ENCODE peak calls at places on chromosomes 16 and 17, in ten cellular contexts. G is body of pancreas, Q is MM.1S, Y is AG04450, P is OCI-LY7, N is cardiac fibroblast, E is upper lobe of right lung, L is H7, F is psoas muscle, D is tibial nerve. R is an unnamed sample.

GRCh38 chr17:16285646-16286008 is 67.6 kb downstream of the CENPV start:
- DNase-seq in G (no peak), Q (no peak), Y (no peak), P (no peak), N (no peak), E (no peak), L (no peak), F (no peak), D (no peak), R (no peak)

GRCh38 chr17:44147812-44148211 is 6.1 kb downstream of the HROB start:
- DNase-seq in G (no peak), Q (no peak), Y (no peak), P (no peak), N (no peak), E (no peak), L (no peak), F (no peak), D (no peak), R (no peak)

GRCh38 chr17:27332052-27332403 is 38.1 kb downstream of the WSB1 start:
- DNase-seq in G (no peak), Q (no peak), Y (no peak), P (no peak), N (no peak), E (no peak), L (no peak), F (no peak), D (no peak), R (no peak)

GRCh38 chr17:16425698-16426659 is 10.6 kb downstream of the TRPV2 start:
- DNase-seq in G (peak), Q (no peak), Y (no peak), P (no peak), N (no peak), E (no peak), L (no peak), F (no peak), D (no peak), R (no peak)

GRCh38 chr17:78356163-78356713 is 3.6 kb downstream of the SOCS3 start:
- DNase-seq in G (no peak), Q (peak), Y (peak), P (peak), N (peak), E (no peak), L (peak), F (no peak), D (no peak), R (peak)

GRCh38 chr17:36846410-36847292 is 90.6 kb upstream of the LHX1 start:
- DNase-seq in G (no peak), Q (no peak), Y (no peak), P (no peak), N (no peak), E (no peak), L (peak), F (no peak), D (no peak), R (no peak)

GRCh38 chr17:60610481-60610880 is 10.5 kb downstream of the PPM1D start:
- DNase-seq in G (no peak), Q (no peak), Y (no peak), P (no peak), N (peak), E (no peak), L (no peak), F (no peak), D (no peak), R (no peak)

GRCh38 chr17:62965649-62966425 is at the start of gene TANC2:
- DNase-seq in G (peak), Q (peak), Y (peak), P (peak), N (peak), E (peak), L (peak), F (peak), D (peak), R (peak)

GRCh38 chr17:34723875-34724274 is 144.5 kb downstream of the TMEM132E start:
- DNase-seq in G (no peak), Q (no peak), Y (no peak), P (no peak), N (no peak), E (no peak), L (no peak), F (no peak), D (no peak), R (no peak)

GRCh38 chr17:63337579-63337978 is 108.5 kb downstream of the CYB561 start:
- DNase-seq in G (no peak), Q (no peak), Y (no peak), P (no peak), N (no peak), E (no peak), L (no peak), F (no peak), D (no peak), R (peak)

GRCh38 chr17:66737524-66737923 is 97.4 kb upstream of the CACNG5 start:
- DNase-seq in G (no peak), Q (no peak), Y (no peak), P (no peak), N (peak), E (no peak), L (peak), F (no peak), D (no peak), R (peak)

GRCh38 chr16:85353839-85354622 is 241.8 kb upstream of the CIBAR2 start:
- DNase-seq in G (no peak), Q (no peak), Y (no peak), P (no peak), N (no peak), E (peak), L (no peak), F (no peak), D (no peak), R (no peak)

GRCh38 chr17:40956401-40957254 is 10.1 kb downstream of the KRT39 start:
- DNase-seq in G (no peak), Q (no peak), Y (peak), P (no peak), N (peak), E (no peak), L (no peak), F (no peak), D (no peak), R (peak)

GRCh38 chr17:12388206-12388605 is 277.5 kb upstream of the MYOCD start:
- DNase-seq in G (no peak), Q (no peak), Y (peak), P (no peak), N (no peak), E (no peak), L (no peak), F (no peak), D (no peak), R (peak)

GRCh38 chr17:6069611-6070279 is 434 bp upstream of the WSCD1 start:
- DNase-seq in G (no peak), Q (peak), Y (no peak), P (no peak), N (no peak), E (no peak), L (no peak), F (no peak), D (no peak), R (peak)

GRCh38 chr16:26071383-26071782 is 379.6 kb downstream of the HS3ST4 start:
- DNase-seq in G (no peak), Q (no peak), Y (no peak), P (no peak), N (no peak), E (no peak), L (no peak), F (no peak), D (no peak), R (no peak)

GRCh38 chr17:40450175-40450574 is 6.9 kb downstream of the IGFBP4 start:
- DNase-seq in G (peak), Q (peak), Y (no peak), P (peak), N (peak), E (no peak), L (peak), F (no peak), D (peak), R (peak)

GRCh38 chr16:52389045-52389444 is 157.9 kb downstream of the TOX3 start:
- DNase-seq in G (no peak), Q (no peak), Y (no peak), P (no peak), N (no peak), E (no peak), L (no peak), F (no peak), D (no peak), R (no peak)

GRCh38 chr17:59493867-59494266 is 71.5 kb upstream of the DHX40 start:
- DNase-seq in G (no peak), Q (no peak), Y (no peak), P (no peak), N (no peak), E (no peak), L (peak), F (no peak), D (no peak), R (no peak)

GRCh38 chr16:15689290-15689689 is 39.2 kb downstream of the NDE1 start:
- DNase-seq in G (no peak), Q (no peak), Y (no peak), P (no peak), N (no peak), E (no peak), L (no peak), F (no peak), D (no peak), R (peak)

GRCh38 chr16:15694499-15694898 is 44.5 kb downstream of the NDE1 start:
- DNase-seq in G (no peak), Q (no peak), Y (no peak), P (no peak), N (no peak), E (no peak), L (no peak), F (no peak), D (no peak), R (no peak)

GRCh38 chr16:15691046-15691445 is 41.0 kb downstream of the NDE1 start:
- DNase-seq in G (no peak), Q (no peak), Y (no peak), P (no peak), N (no peak), E (no peak), L (no peak), F (no peak), D (no peak), R (no peak)

GRCh38 chr16:15686287-15686686 is 36.2 kb downstream of the NDE1 start:
- DNase-seq in G (no peak), Q (no peak), Y (no peak), P (no peak), N (no peak), E (no peak), L (no peak), F (no peak), D (no peak), R (no peak)

GRCh38 chr16:15690296-15690695 is 40.3 kb downstream of the NDE1 start:
- DNase-seq in G (no peak), Q (no peak), Y (no peak), P (no peak), N (no peak), E (no peak), L (no peak), F (no peak), D (no peak), R (peak)
- H3K4me3 ChIP-seq in G (no peak), Q (no peak), Y (no peak), P (no peak), N (no peak), E (no peak), L (no peak), F (no peak), D (no peak), R (no peak)

GRCh38 chr17:503449-503700 is 150.8 kb upstream of the RPH3AL start:
- DNase-seq in G (no peak), Q (no peak), Y (no peak), P (no peak), N (no peak), E (no peak), L (no peak), F (no peak), D (no peak), R (no peak)
- H3K4me3 ChIP-seq in G (no peak), Q (no peak), Y (no peak), P (peak), N (no peak), E (no peak), L (no peak), F (no peak), D (no peak), R (no peak)

GRCh38 chr17:10838682-10839081 is 795 bp upstream of the PIRT start:
- DNase-seq in G (no peak), Q (no peak), Y (no peak), P (no peak), N (no peak), E (no peak), L (no peak), F (no peak), D (no peak), R (no peak)

GRCh38 chr17:10842658-10843057 is 4.8 kb upstream of the PIRT start:
- DNase-seq in G (no peak), Q (no peak), Y (no peak), P (no peak), N (no peak), E (no peak), L (peak), F (no peak), D (no peak), R (no peak)

GRCh38 chr17:10844667-10845387 is 6.9 kb upstream of the PIRT start:
- DNase-seq in G (peak), Q (peak), Y (peak), P (peak), N (peak), E (peak), L (peak), F (peak), D (peak), R (peak)

GRCh38 chr17:10845388-10845751 is 7.5 kb upstream of the PIRT start:
- DNase-seq in G (no peak), Q (no peak), Y (no peak), P (no peak), N (no peak), E (no peak), L (no peak), F (no peak), D (no peak), R (no peak)

GRCh38 chr17:10843806-10844205 is 5.9 kb upstream of the PIRT start:
- DNase-seq in G (no peak), Q (no peak), Y (no peak), P (no peak), N (peak), E (no peak), L (peak), F (no peak), D (no peak), R (no peak)
- H3K4me3 ChIP-seq in G (no peak), Q (no peak), Y (no peak), P (no peak), N (no peak), E (no peak), L (no peak), F (no peak), D (no peak), R (no peak)

GRCh38 chr17:177155-177554 is 4.3 kb downstream of the DOC2B start:
- DNase-seq in G (no peak), Q (no peak), Y (no peak), P (no peak), N (no peak), E (no peak), L (no peak), F (no peak), D (no peak), R (no peak)

GRCh38 chr17:177762-178161 is 3.7 kb downstream of the DOC2B start:
- DNase-seq in G (no peak), Q (no peak), Y (no peak), P (no peak), N (no peak), E (no peak), L (no peak), F (peak), D (no peak), R (no peak)

GRCh38 chr17:179066-179432 is 2.4 kb downstream of the DOC2B start:
- DNase-seq in G (no peak), Q (no peak), Y (no peak), P (no peak), N (no peak), E (no peak), L (no peak), F (no peak), D (no peak), R (no peak)

GRCh38 chr17:179721-180379 is 1.6 kb downstream of the DOC2B start:
- DNase-seq in G (no peak), Q (no peak), Y (no peak), P (no peak), N (no peak), E (no peak), L (peak), F (no peak), D (no peak), R (no peak)

DNA sequence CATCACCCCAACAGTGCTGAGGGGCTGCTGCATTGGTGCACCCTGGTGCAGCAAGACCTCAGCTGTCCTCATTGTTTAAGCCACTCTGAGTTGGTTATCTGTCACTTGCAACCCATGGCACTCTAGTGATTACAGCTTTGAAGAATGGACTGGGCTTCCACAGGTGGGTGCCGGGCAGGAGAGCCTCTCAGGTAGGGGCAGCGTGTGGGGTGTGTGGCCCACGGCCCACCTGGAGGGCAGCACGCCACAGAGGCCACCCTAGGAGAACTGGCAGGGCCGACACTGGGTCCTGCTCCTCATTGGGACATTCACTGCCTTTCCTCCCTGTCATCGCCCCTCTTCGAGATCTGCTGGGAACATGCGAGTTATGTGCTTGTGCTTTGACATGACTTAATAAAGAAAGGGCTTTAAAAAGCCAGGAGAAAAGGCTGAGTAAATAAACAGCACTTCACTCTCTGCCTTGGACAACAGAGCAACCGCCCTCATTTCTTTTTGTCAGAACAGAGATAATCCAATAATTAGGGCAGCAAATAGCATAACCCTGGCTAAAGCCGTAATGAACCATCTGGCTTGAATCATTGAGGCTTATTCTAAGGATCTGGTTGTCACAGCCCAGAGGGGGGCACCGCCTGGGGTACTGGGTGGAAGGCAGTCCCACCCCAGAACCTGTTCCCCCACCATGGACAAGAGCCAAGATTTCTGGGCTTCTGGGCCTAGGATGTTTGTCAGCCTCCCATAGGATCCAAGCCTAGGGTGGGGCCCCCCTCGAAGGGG is 3.0 kb downstream of the DOC2B start:
- DNase-seq in G (no peak), Q (no peak), Y (no peak), P (no peak), N (no peak), E (no peak), L (no peak), F (peak), D (no peak), R (no peak)
- H3K4me3 ChIP-seq in G (no peak), Q (no peak), Y (no peak), P (no peak), N (no peak), E (no peak), L (no peak), F (no peak), D (no peak), R (no peak)

DNA sequence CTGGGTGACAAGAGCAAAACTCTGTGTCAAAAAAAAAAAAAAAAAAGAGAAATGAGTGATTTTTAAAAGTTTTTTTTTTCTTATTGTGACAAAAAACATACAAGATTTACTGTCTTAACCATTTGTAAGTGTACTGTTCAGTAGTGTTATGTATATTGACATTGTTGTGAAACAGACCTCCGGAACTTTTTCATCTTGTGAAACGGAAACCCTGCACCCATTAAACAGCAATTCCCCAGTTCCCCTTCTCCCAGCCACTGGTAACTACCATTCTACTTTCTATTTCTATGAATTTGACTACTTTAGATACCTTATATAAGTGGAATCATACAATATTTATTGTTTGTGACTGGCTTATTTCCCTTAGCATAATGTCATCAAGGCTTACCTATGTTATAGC is 18.7 kb downstream of the DUS2 start:
- DNase-seq in G (no peak), Q (no peak), Y (no peak), P (no peak), N (no peak), E (no peak), L (no peak), F (no peak), D (no peak), R (no peak)
- H3K4me3 ChIP-seq in G (no peak), Q (no peak), Y (no peak), P (no peak), N (no peak), E (no peak), L (no peak), F (no peak), D (no peak), R (no peak)

R was measured in foreskin fibroblast.